ENCODE peak calls at places on chromosomes 7 and 10, in five cellular contexts. W, M, N, X and F are unnamed samples.

GRCh38 chr10:127236266-127236665 is 39.9 kb upstream of the INSYN2A start:
- DNase-seq in M (no peak), W (no peak), X (no peak), N (no peak), F (no peak)

GRCh38 chr7:26681819-26682418 is 182.5 kb downstream of the SKAP2 start:
- DNase-seq in N (peak), X (no peak), M (no peak), W (peak), F (no peak)

GRCh38 chr10:112374724-112375541 is 1.0 kb downstream of the ACSL5 start:
- DNase-seq in N (no peak), W (no peak), M (no peak), X (no peak), F (no peak)

GRCh38 chr7:2164646-2165045 is 68.1 kb downstream of the MAD1L1 start:
- DNase-seq in W (no peak), X (no peak), N (no peak), M (no peak), F (no peak)

GRCh38 chr7:73477376-73477775 is 43.8 kb downstream of the FZD9 start:
- DNase-seq in W (no peak), M (no peak), X (no peak), N (no peak), F (no peak)

GRCh38 chr7:137879357-137880158 is 32.8 kb upstream of the DGKI start:
- DNase-seq in X (no peak), W (peak), M (no peak), N (peak), F (no peak)

GRCh38 chr10:92387289-92387940 is 96.4 kb downstream of the MARCHF5 start:
- DNase-seq in N (peak), X (no peak), W (peak), M (peak), F (peak)

GRCh38 chr10:89470628-89471027 is 56.3 kb downstream of the IFIT5 start:
- DNase-seq in M (peak), N (no peak), X (no peak), W (no peak), F (no peak)

GRCh38 chr10:129085821-129086220 is 381.2 kb upstream of the MGMT start:
- DNase-seq in M (no peak), X (no peak), W (no peak), N (peak), F (no peak)

GRCh38 chr10:48604408-48605263 is at the start of gene ARHGAP22:
- DNase-seq in M (peak), X (peak), N (no peak), W (peak), F (peak)

GRCh38 chr10:6279540-6280267 is 77.0 kb downstream of the PFKFB3 start:
- DNase-seq in X (no peak), N (peak), W (peak), M (peak), F (no peak)

GRCh38 chr10:6665847-6666246 is 85.8 kb upstream of the PRKCQ start:
- DNase-seq in N (no peak), M (no peak), X (no peak), W (no peak), F (no peak)

GRCh38 chr10:105503714-105504113 is 862.6 kb downstream of the SORCS3 start:
- DNase-seq in W (no peak), X (no peak), M (no peak), N (no peak), F (no peak)

GRCh38 chr10:34723746-34724145 is 91.3 kb downstream of the PARD3 start:
- DNase-seq in N (peak), M (peak), W (peak), X (peak), F (peak)
- TF ChIP-seq CTCF in N (peak), M (peak), W (peak), X (peak), F (no peak)

GRCh38 chr10:990808-991207 is 2.6 kb downstream of the GTPBP4 start:
- DNase-seq in M (no peak), X (no peak), N (no peak), W (no peak), F (no peak)
- H3K4me3 ChIP-seq in M (no peak), X (no peak), N (no peak), W (no peak), F (no peak)

GRCh38 chr10:54983255-54983654 is 182.2 kb upstream of the PCDH15 start:
- DNase-seq in W (no peak), M (no peak), N (no peak), X (no peak), F (no peak)

GRCh38 chr10:54985732-54986131 is 184.7 kb upstream of the PCDH15 start:
- DNase-seq in W (peak), M (no peak), N (no peak), X (no peak), F (no peak)
- TF ChIP-seq CTCF in W (peak), M (peak), N (no peak), X (peak), F (no peak)

GRCh38 chr10:73641272-73642060 is at the start of gene MYOZ1:
- DNase-seq in X (no peak), W (no peak), M (no peak), N (no peak), F (no peak)
- H3K4me3 ChIP-seq in X (no peak), W (no peak), M (no peak), N (no peak), F (no peak)